ENCODE peak calls at places on chromosomes 11 and 22, in five cellular contexts. One of them, this sample, is unnamed.

GRCh38 chr22:38415046-38415445 is 40.0 kb downstream of the KCNJ4 start:
- DNase-seq in thoracic aorta: no peak
- DNase-seq in B cell: no peak
- DNase-seq in GM10248: no peak
- DNase-seq in GM13977: no peak
- DNase-seq in this sample: no peak

GRCh38 chr22:37480387-37481346 is 5.5 kb downstream of the MFNG start:
- DNase-seq in thoracic aorta: no peak
- DNase-seq in B cell: no peak
- DNase-seq in GM10248: no peak
- DNase-seq in GM13977: no peak
- DNase-seq in this sample: no peak

GRCh38 chr22:36610056-36610455 is 81.1 kb upstream of the EIF3D start:
- DNase-seq in thoracic aorta: no peak
- DNase-seq in B cell: no peak
- DNase-seq in GM10248: no peak
- DNase-seq in GM13977: no peak
- DNase-seq in this sample: no peak

GRCh38 chr11:6411594-6412031 is 7.3 kb downstream of the APBB1 start:
- DNase-seq in thoracic aorta: no peak
- DNase-seq in B cell: no peak
- DNase-seq in GM10248: no peak
- DNase-seq in GM13977: no peak
- DNase-seq in this sample: no peak

GRCh38 chr22:48736593-48737460 is 1090.8 kb downstream of the BRD1 start:
- DNase-seq in thoracic aorta: no peak
- DNase-seq in B cell: no peak
- DNase-seq in GM10248: no peak
- DNase-seq in GM13977: no peak
- DNase-seq in this sample: no peak

GRCh38 chr11:122069946-122070345 is 46.1 kb downstream of the BLID start:
- DNase-seq in thoracic aorta: peak
- DNase-seq in B cell: no peak
- DNase-seq in GM10248: peak
- DNase-seq in GM13977: peak
- DNase-seq in this sample: peak

GRCh38 chr11:16782226-16782919 is 43.9 kb downstream of the C11orf58 start:
- DNase-seq in thoracic aorta: no peak
- DNase-seq in B cell: no peak
- DNase-seq in GM10248: no peak
- DNase-seq in GM13977: no peak
- DNase-seq in this sample: no peak

GRCh38 chr11:68329993-68330699 is 17.8 kb downstream of the LRP5 start:
- DNase-seq in thoracic aorta: no peak
- DNase-seq in B cell: no peak
- DNase-seq in GM10248: no peak
- DNase-seq in GM13977: no peak
- DNase-seq in this sample: no peak

DNA sequence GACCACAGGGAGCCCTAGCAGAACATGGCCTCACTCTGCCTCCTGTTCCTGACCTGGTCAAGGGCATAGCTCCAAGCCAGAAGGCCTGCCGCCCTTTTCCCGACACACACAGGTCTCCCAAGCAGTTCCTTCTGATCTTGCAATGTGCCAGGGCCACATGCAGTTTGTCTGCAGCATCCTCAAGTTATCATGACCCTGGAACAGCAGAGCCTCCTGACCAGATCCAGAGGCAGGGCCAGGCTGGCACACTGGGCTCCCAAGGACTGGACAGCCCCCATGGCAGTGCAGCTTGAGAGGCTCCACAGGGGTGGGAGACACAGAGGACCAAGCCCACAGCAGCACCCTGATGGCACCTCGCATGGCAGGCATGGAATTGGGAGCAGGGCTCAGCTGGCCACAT is 31.2 kb downstream of the GNAZ start:
- DNase-seq in thoracic aorta: no peak
- DNase-seq in B cell: no peak
- DNase-seq in GM10248: no peak
- DNase-seq in GM13977: no peak
- DNase-seq in this sample: no peak
- TF ChIP-seq CTCF in thoracic aorta: no peak
- TF ChIP-seq CTCF in B cell: no peak
- TF ChIP-seq CTCF in GM10248: no peak
- TF ChIP-seq CTCF in GM13977: no peak
- TF ChIP-seq CTCF in this sample: no peak

GRCh38 chr11:66541892-66542291 is 4.0 kb downstream of the ZDHHC24 start:
- DNase-seq in thoracic aorta: no peak
- DNase-seq in B cell: no peak
- DNase-seq in GM10248: no peak
- DNase-seq in GM13977: no peak
- DNase-seq in this sample: no peak

GRCh38 chr11:66545701-66546367 is at the start of gene ZDHHC24:
- DNase-seq in thoracic aorta: peak
- DNase-seq in B cell: peak
- DNase-seq in GM10248: peak
- DNase-seq in GM13977: peak
- DNase-seq in this sample: peak

GRCh38 chr11:66546368-66546965 is at the start of gene ACTN3:
- DNase-seq in thoracic aorta: no peak
- DNase-seq in B cell: no peak
- DNase-seq in GM10248: peak
- DNase-seq in GM13977: no peak
- DNase-seq in this sample: peak

GRCh38 chr11:66542362-66542761 is 3.5 kb downstream of the ZDHHC24 start:
- DNase-seq in thoracic aorta: no peak
- DNase-seq in B cell: no peak
- DNase-seq in GM10248: no peak
- DNase-seq in GM13977: no peak
- DNase-seq in this sample: no peak

DNA sequence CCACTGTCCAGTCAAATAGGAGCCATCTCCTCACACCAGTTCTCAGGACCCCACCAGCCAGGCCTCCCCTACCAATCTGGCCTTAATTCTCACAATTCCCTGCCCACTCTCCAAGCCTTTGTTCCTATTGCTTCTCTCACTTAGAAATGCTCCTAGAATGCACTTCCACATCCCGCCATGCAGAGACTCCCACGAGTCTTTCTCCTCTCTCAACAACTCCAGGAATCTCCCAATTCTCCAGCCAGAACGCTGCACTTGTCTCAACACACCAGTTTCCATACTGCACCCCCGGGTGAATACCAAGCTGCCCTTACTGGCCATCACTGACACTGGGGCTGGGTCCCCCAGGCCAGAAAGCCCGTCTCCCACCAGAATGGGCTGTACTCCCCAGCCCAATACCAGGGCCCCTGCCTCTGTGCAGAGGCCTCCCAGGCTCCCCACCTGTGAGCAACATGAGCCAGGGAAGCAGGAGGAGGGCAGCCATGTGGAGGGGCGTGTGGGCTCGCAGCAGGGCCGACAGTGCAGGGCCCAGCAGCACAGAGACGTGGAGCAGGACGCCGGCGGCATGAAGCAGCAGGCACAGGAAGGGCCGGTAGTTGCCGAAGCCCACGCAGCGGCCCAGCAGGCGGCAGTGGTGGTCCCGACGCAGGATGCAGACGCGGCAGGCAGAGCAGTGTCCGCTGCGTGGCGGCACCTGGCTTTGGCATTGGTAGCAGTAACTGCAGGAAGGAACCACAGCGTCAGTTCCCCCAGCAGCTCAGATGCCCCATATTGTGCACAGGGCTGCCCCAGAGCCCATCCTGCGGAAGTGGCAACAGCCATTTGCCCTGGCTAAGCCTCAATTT is 2.4 kb downstream of the ZDHHC24 start:
- DNase-seq in thoracic aorta: no peak
- DNase-seq in B cell: peak
- DNase-seq in GM10248: peak
- DNase-seq in GM13977: peak
- DNase-seq in this sample: peak
- TF ChIP-seq CTCF in thoracic aorta: peak
- TF ChIP-seq CTCF in B cell: peak
- TF ChIP-seq CTCF in GM10248: peak
- TF ChIP-seq CTCF in GM13977: peak
- TF ChIP-seq CTCF in this sample: peak

GRCh38 chr11:116835042-116835772 is 2.2 kb downstream of the APOA1 start:
- DNase-seq in thoracic aorta: no peak
- DNase-seq in B cell: peak
- DNase-seq in GM10248: peak
- DNase-seq in GM13977: peak
- DNase-seq in this sample: peak

GRCh38 chr11:116832350-116833290 is 2.9 kb downstream of the APOC3 start:
- DNase-seq in thoracic aorta: no peak
- DNase-seq in B cell: no peak
- DNase-seq in GM10248: no peak
- DNase-seq in GM13977: no peak
- DNase-seq in this sample: no peak

GRCh38 chr11:116831790-116832349 is 2.2 kb downstream of the APOC3 start:
- DNase-seq in thoracic aorta: no peak
- DNase-seq in B cell: no peak
- DNase-seq in GM10248: no peak
- DNase-seq in GM13977: no peak
- DNase-seq in this sample: no peak

GRCh38 chr11:116833816-116834534 is 3.4 kb downstream of the APOA1 start:
- DNase-seq in thoracic aorta: no peak
- DNase-seq in B cell: no peak
- DNase-seq in GM10248: no peak
- DNase-seq in GM13977: no peak
- DNase-seq in this sample: no peak

GRCh38 chr11:116833491-116833815 is 3.7 kb downstream of the APOC3 start:
- DNase-seq in thoracic aorta: no peak
- DNase-seq in B cell: no peak
- DNase-seq in GM10248: no peak
- DNase-seq in GM13977: no peak
- DNase-seq in this sample: no peak
- TF ChIP-seq CTCF in thoracic aorta: no peak
- TF ChIP-seq CTCF in B cell: no peak
- TF ChIP-seq CTCF in GM10248: no peak
- TF ChIP-seq CTCF in GM13977: no peak
- TF ChIP-seq CTCF in this sample: no peak

GRCh38 chr11:58902881-58903280 is 36.4 kb upstream of the GLYATL1 start:
- DNase-seq in thoracic aorta: no peak
- DNase-seq in B cell: no peak
- DNase-seq in GM10248: no peak
- DNase-seq in GM13977: no peak
- DNase-seq in this sample: no peak

GRCh38 chr11:58907780-58908179 is 31.5 kb upstream of the GLYATL1 start:
- DNase-seq in thoracic aorta: no peak
- DNase-seq in B cell: peak
- DNase-seq in GM10248: no peak
- DNase-seq in GM13977: no peak
- DNase-seq in this sample: no peak

GRCh38 chr11:58905141-58905715 is 34.1 kb upstream of the GLYATL1 start:
- DNase-seq in thoracic aorta: no peak
- DNase-seq in B cell: no peak
- DNase-seq in GM10248: no peak
- DNase-seq in GM13977: no peak
- DNase-seq in this sample: peak

GRCh38 chr11:58900479-58901420 is 38.5 kb upstream of the GLYATL1 start:
- DNase-seq in thoracic aorta: no peak
- DNase-seq in B cell: peak
- DNase-seq in GM10248: peak
- DNase-seq in GM13977: peak
- DNase-seq in this sample: peak

GRCh38 chr11:58905716-58906547 is 33.4 kb upstream of the GLYATL1 start:
- DNase-seq in thoracic aorta: no peak
- DNase-seq in B cell: no peak
- DNase-seq in GM10248: no peak
- DNase-seq in GM13977: no peak
- DNase-seq in this sample: no peak
- TF ChIP-seq CTCF in thoracic aorta: no peak
- TF ChIP-seq CTCF in B cell: no peak
- TF ChIP-seq CTCF in GM10248: no peak
- TF ChIP-seq CTCF in GM13977: no peak
- TF ChIP-seq CTCF in this sample: no peak

This sample was measured in GM13976.